ENCODE peak calls at places on chromosomes 5 and 9, in five cellular contexts. B is stimulated activated CD8-positive, alpha-beta memory T cell treated with anti-CD3 and anti-CD28 coated beads, Interleukin-4, amount 100 ng/mL, for 4 hours; J is activated CD8-positive, alpha-beta memory T cell treated with anti-CD3 and anti-CD28 coated beads, Interleukin-2, amount 10 ng/mL, durations not matched to agents 7 days and 5 days; W is coronary artery; D is MCF 10A. F is an unnamed sample.

GRCh38 chr5:42879267-42879666 is 67.6 kb upstream of the SELENOP start:
- DNase-seq in B (no peak), W (no peak), D (no peak), J (no peak), F (no peak)

GRCh38 chr9:76662476-76663281 is 101.6 kb upstream of the PCA3 start:
- DNase-seq in B (no peak), D (no peak), J (no peak), W (no peak), F (no peak)

GRCh38 chr5:175582697-175583096 is 75.2 kb upstream of the HRH2 start:
- DNase-seq in W (no peak), J (no peak), D (peak; percentile 61), B (no peak), F (no peak)

GRCh38 chr5:163503106-163504090 is 2.0 kb upstream of the MAT2B start:
- DNase-seq in B (no peak), W (no peak), J (peak; percentile 63), D (peak; percentile 92), F (peak; percentile 87)

GRCh38 chr5:140109050-140109817 is 4.7 kb upstream of the PURA start:
- DNase-seq in J (no peak), W (no peak), B (no peak), D (no peak), F (peak; percentile 29)

GRCh38 chr9:99235069-99235468 is 13.0 kb downstream of the SEC61B start:
- DNase-seq in W (no peak), B (no peak), J (no peak), D (no peak), F (no peak)

GRCh38 chr5:172905346-172905756 is 53.9 kb upstream of the RPL26L1 start:
- DNase-seq in D (no peak), W (no peak), B (no peak), J (no peak), F (no peak)

GRCh38 chr5:180970875-180971274 is 17.8 kb upstream of the BTNL3 start:
- DNase-seq in D (no peak), B (no peak), J (no peak), W (no peak), F (no peak)

GRCh38 chr5:127561254-127561653 is 43.8 kb downstream of the PRRC1 start:
- DNase-seq in W (no peak), B (no peak), D (no peak), J (no peak), F (peak; percentile 85)

GRCh38 chr5:100855940-100856339 is 47.1 kb downstream of the ST8SIA4 start:
- DNase-seq in J (no peak), W (no peak), D (no peak), B (no peak), F (no peak)

GRCh38 chr5:69432412-69433206 is 17.7 kb downstream of the MARVELD2 start:
- DNase-seq in D (no peak), B (no peak), J (no peak), W (no peak), F (no peak)

GRCh38 chr9:133945977-133946753 is 46.0 kb downstream of the VAV2 start:
- DNase-seq in W (no peak), D (no peak), J (no peak), B (no peak), F (no peak)

GRCh38 chr5:180441577-180441976 is 52.6 kb upstream of the CNOT6 start:
- DNase-seq in J (no peak), B (no peak), W (no peak), D (peak; percentile 100), F (peak; percentile 55)

GRCh38 chr9:16074962-16075361 is 522.1 kb downstream of the CCDC171 start:
- DNase-seq in W (no peak), D (peak; percentile 18), B (no peak), J (no peak), F (peak; percentile 75)

GRCh38 chr9:135209852-135210251 is 122.4 kb downstream of the OLFM1 start:
- DNase-seq in W (no peak), B (no peak), J (no peak), D (no peak), F (no peak)

GRCh38 chr9:128787583-128788156 is 617 bp downstream of the TBC1D13 start:
- DNase-seq in J (no peak), B (no peak), D (peak; percentile 14), W (no peak), F (peak; percentile 9)

GRCh38 chr9:86749530-86750275 is 197.6 kb downstream of the GAS1 start:
- DNase-seq in B (no peak), J (no peak), W (no peak), D (peak; percentile 24), F (peak; percentile 97)

GRCh38 chr9:34256987-34257585 is 72.0 kb downstream of the KIF24 start:
- DNase-seq in D (no peak), B (no peak), J (no peak), W (no peak), F (no peak)

GRCh38 chr9:69121155-69122085 is 52.7 kb upstream of the TJP2 start:
- DNase-seq in D (peak; percentile 46), W (no peak), J (peak; percentile 42), B (no peak), F (no peak)

GRCh38 chr5:170488576-170488975 is 15.2 kb upstream of the KCNIP1 start:
- DNase-seq in B (no peak), J (no peak), W (no peak), D (no peak), F (no peak)

GRCh38 chr9:95605826-95606555 is 89.2 kb upstream of the PTCH1 start:
- DNase-seq in J (no peak), B (no peak), W (no peak), D (no peak), F (peak; percentile 22)

GRCh38 chr9:130576176-130576575 is 3.2 kb upstream of the FUBP3 start:
- DNase-seq in W (no peak), D (no peak), J (no peak), B (no peak), F (no peak)

GRCh38 chr9:112555844-112556482 is 69.3 kb downstream of the KIAA1958 start:
- DNase-seq in B (no peak), J (no peak), W (no peak), D (peak; percentile 36), F (no peak)

GRCh38 chr5:55600536-55601208 is 65.9 kb upstream of the PLPP1 start:
- DNase-seq in D (no peak), W (no peak), B (no peak), J (no peak), F (peak; percentile 81)

GRCh38 chr9:114900937-114901802 is 29.2 kb downstream of the TNFSF8 start:
- DNase-seq in D (no peak), B (no peak), J (no peak), W (no peak), F (peak; percentile 54)

GRCh38 chr9:96499257-96499656 is 49.3 kb downstream of the HABP4 start:
- DNase-seq in D (no peak), J (no peak), W (no peak), B (no peak), F (no peak)

GRCh38 chr5:178384815-178385471 is 152.3 kb upstream of the PHYKPL start:
- DNase-seq in D (no peak), B (no peak), J (no peak), W (no peak), F (no peak)

GRCh38 chr9:77726289-77726688 is 78.2 kb upstream of the GNA14 start:
- DNase-seq in W (no peak), B (no peak), J (no peak), D (no peak), F (no peak)

GRCh38 chr5:79133121-79133656 is 21.6 kb downstream of the BHMT start:
- DNase-seq in W (no peak), J (no peak), D (peak; percentile 41), B (no peak), F (peak; percentile 49)

GRCh38 chr5:30436718-30437117 is 756.8 kb upstream of the CDH6 start:
- DNase-seq in D (no peak), J (no peak), W (no peak), B (no peak), F (no peak)

GRCh38 chr5:144318460-144318859 is 147.8 kb downstream of the KCTD16 start:
- DNase-seq in J (no peak), W (no peak), D (no peak), B (no peak), F (no peak)

GRCh38 chr9:114696814-114697544 is 15.0 kb upstream of the TEX48 start:
- DNase-seq in D (no peak), W (no peak), B (no peak), J (peak; percentile 95), F (peak; percentile 34)

GRCh38 chr5:159620853-159621540 is 290.7 kb upstream of the IL12B start:
- DNase-seq in W (no peak), D (peak; percentile 59), B (no peak), J (no peak), F (no peak)

GRCh38 chr9:114690308-114690707 is 8.3 kb upstream of the TEX48 start:
- DNase-seq in B (no peak), D (no peak), W (no peak), J (peak; percentile 46), F (no peak)

GRCh38 chr5:135456238-135457099 is 4.3 kb upstream of the TIFAB start:
- DNase-seq in W (no peak), D (peak; percentile 96), B (no peak), J (no peak), F (peak; percentile 86)

GRCh38 chr5:77181173-77181572 is 29.3 kb upstream of the PDE8B start:
- DNase-seq in J (no peak), D (no peak), B (no peak), W (no peak), F (no peak)

GRCh38 chr5:141245250-141245717 is at the start of gene PCDHB15:
- DNase-seq in D (peak; percentile 14), W (no peak), B (no peak), J (no peak), F (no peak)

GRCh38 chr5:138490648-138491283 is 25.5 kb downstream of the EGR1 start:
- DNase-seq in J (no peak), W (no peak), B (no peak), D (no peak), F (no peak)

GRCh38 chr5:108726446-108727091 is 21.1 kb upstream of the FER start:
- DNase-seq in J (no peak), D (peak; percentile 30), W (no peak), B (no peak), F (peak; percentile 33)

F was measured in amniotic epithelial cell.